ENCODE peak calls at places on chromosome 18, in eight cellular contexts. E, V, N, X, K, L, F and B are unnamed samples.

GRCh38 chr18:79523221-79523737 is 127.5 kb downstream of the NFATC1 start:
- DNase-seq in E (no peak), V (peak), N (no peak), X (peak), K (no peak), L (no peak), F (no peak), B (no peak)

GRCh38 chr18:68409585-68409984 is 305.3 kb downstream of the TMX3 start:
- DNase-seq in E (no peak), V (no peak), N (no peak), X (no peak), K (no peak), L (no peak), F (no peak), B (no peak)

GRCh38 chr18:71322201-71322600 is 1033.4 kb downstream of the SOCS6 start:
- DNase-seq in E (peak), V (no peak), N (no peak), X (no peak), K (no peak), L (no peak), F (no peak), B (no peak)

GRCh38 chr18:79374408-79375171 is 21.1 kb upstream of the NFATC1 start:
- DNase-seq in E (no peak), V (no peak), N (no peak), X (no peak), K (no peak), L (no peak), F (no peak), B (no peak)

GRCh38 chr18:33469699-33470098 is 29.2 kb upstream of the CCDC178 start:
- DNase-seq in E (peak), V (no peak), N (no peak), X (no peak), K (no peak), L (no peak), F (no peak), B (no peak)

GRCh38 chr18:46915800-46916550 is 1.3 kb downstream of the PIAS2 start:
- DNase-seq in E (no peak), V (no peak), N (no peak), X (no peak), K (peak), L (no peak), F (no peak), B (no peak)

GRCh38 chr18:3012306-3012919 is 531 bp downstream of the LPIN2 start:
- DNase-seq in E (peak), V (peak), N (no peak), X (peak), K (no peak), L (no peak), F (peak), B (peak)

GRCh38 chr18:2466978-2467377 is 104.3 kb downstream of the METTL4 start:
- DNase-seq in E (no peak), V (no peak), N (no peak), X (no peak), K (no peak), L (no peak), F (no peak), B (no peak)

GRCh38 chr18:45910405-45911023 is 56.6 kb downstream of the EPG5 start:
- DNase-seq in E (peak), V (no peak), N (peak), X (peak), K (peak), L (no peak), F (no peak), B (no peak)

GRCh38 chr18:46672062-46672970 is 15.3 kb upstream of the LOXHD1 start:
- DNase-seq in E (no peak), V (no peak), N (no peak), X (no peak), K (no peak), L (peak), F (no peak), B (no peak)

GRCh38 chr18:60075477-60075876 is 175.7 kb downstream of the PMAIP1 start:
- DNase-seq in E (no peak), V (no peak), N (no peak), X (no peak), K (no peak), L (no peak), F (no peak), B (peak)
- TF ChIP-seq CTCF in E (no peak), V (no peak), N (no peak), X (peak), K (no peak), L (no peak), F (no peak), B (no peak)

GRCh38 chr18:957829-958228 is 53.2 kb downstream of the ADCYAP1 start:
- DNase-seq in E (no peak), V (no peak), N (no peak), X (no peak), K (no peak), L (no peak), F (no peak), B (no peak)

GRCh38 chr18:959854-960253 is 55.2 kb downstream of the ADCYAP1 start:
- DNase-seq in E (no peak), V (no peak), N (no peak), X (no peak), K (peak), L (no peak), F (no peak), B (no peak)

GRCh38 chr18:963276-963675 is 58.6 kb downstream of the ADCYAP1 start:
- DNase-seq in E (no peak), V (no peak), N (no peak), X (no peak), K (no peak), L (no peak), F (no peak), B (no peak)

GRCh38 chr18:966095-967036 is 61.7 kb downstream of the ADCYAP1 start:
- DNase-seq in E (no peak), V (no peak), N (no peak), X (no peak), K (no peak), L (no peak), F (no peak), B (no peak)

GRCh38 chr18:961644-962355 is 57.1 kb downstream of the ADCYAP1 start:
- DNase-seq in E (peak), V (peak), N (peak), X (peak), K (peak), L (peak), F (no peak), B (no peak)
- H3K4me3 ChIP-seq in E (peak), V (peak), N (no peak), X (peak), K (peak), L (peak), F (peak), B (no peak)

GRCh38 chr18:21115519-21116411 is 4.2 kb upstream of the ROCK1 start:
- DNase-seq in E (peak), V (no peak), N (no peak), X (peak), K (peak), L (peak), F (no peak), B (no peak)
- TF ChIP-seq CTCF in E (peak), V (no peak), N (no peak), X (no peak), K (peak), L (no peak), F (no peak), B (no peak)

DNA sequence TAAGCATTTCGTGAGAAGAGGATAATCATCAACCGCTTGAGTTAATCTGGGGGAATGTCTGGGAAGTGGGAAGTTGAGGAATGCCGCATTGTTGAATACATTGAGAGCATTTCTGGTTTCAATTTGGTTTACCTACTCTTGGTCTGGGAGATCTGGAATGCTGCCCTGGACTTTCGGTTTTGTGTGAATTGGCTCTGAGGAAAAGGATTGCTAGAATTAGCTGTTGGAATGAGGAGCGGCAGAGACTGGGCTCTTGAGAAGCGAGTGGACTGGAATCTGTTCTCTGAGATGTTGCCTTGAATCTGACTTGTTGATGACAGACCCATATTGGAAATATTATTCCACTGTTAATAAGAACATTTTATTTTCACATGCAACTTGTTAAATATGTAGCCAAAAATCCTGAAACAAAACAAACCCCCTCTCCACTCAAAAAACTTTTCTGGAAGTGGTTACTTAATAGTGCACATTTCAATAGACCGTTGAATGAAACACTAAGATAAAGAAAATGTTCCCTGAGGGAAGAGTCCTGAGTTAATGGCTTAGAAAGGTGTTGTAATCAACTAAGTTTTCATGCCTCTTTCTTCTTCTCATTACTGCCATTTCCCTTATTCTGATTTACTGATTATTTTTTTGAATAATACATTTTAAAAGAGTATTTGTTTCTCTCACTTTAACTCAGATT is 50.8 kb downstream of the PTPRM start:
- DNase-seq in E (peak), V (no peak), N (no peak), X (no peak), K (peak), L (peak), F (peak), B (peak)
- H3K4me3 ChIP-seq in E (peak), V (no peak), N (no peak), X (no peak), K (peak), L (peak), F (no peak), B (no peak)

GRCh38 chr18:77299706-77300105 is 50.1 kb downstream of the GALR1 start:
- DNase-seq in E (no peak), V (no peak), N (no peak), X (no peak), K (no peak), L (no peak), F (no peak), B (no peak)

GRCh38 chr18:77305676-77306075 is 56.0 kb downstream of the GALR1 start:
- DNase-seq in E (no peak), V (no peak), N (no peak), X (no peak), K (no peak), L (no peak), F (no peak), B (no peak)

GRCh38 chr18:77308216-77308615 is 58.6 kb downstream of the GALR1 start:
- DNase-seq in E (no peak), V (no peak), N (no peak), X (no peak), K (no peak), L (no peak), F (no peak), B (no peak)

GRCh38 chr18:77300579-77300978 is 50.9 kb downstream of the GALR1 start:
- DNase-seq in E (no peak), V (no peak), N (no peak), X (no peak), K (no peak), L (no peak), F (no peak), B (peak)

DNA sequence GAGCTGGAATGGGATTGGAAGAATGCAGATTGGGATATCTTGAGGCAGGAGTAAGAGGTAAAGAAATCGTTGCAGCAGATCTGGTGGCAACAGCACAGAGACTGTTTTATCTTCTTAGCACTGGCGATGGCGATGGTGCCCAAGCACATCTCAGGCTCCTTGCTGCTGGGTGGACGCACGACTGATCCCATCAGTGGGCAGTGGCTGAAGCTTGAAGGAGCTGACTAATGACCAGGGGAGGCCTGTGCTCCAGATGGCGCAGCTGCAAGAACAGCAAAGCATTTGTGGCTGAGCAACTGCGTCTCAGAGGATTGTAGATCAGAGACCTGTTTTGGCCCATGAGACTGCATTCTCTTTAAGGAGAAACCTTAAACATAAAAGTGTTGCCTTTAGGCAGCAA is 54.6 kb downstream of the GALR1 start:
- DNase-seq in E (no peak), V (no peak), N (no peak), X (no peak), K (no peak), L (no peak), F (no peak), B (no peak)
- TF ChIP-seq CTCF in E (no peak), V (no peak), N (no peak), X (no peak), K (no peak), L (no peak), F (no peak), B (no peak)

GRCh38 chr18:10119991-10120390 is 206.2 kb downstream of the VAPA start:
- DNase-seq in E (no peak), V (no peak), N (no peak), X (no peak), K (no peak), L (no peak), F (no peak), B (no peak)
- H3K4me3 ChIP-seq in E (no peak), V (no peak), N (no peak), X (no peak), K (no peak), L (no peak), F (no peak), B (no peak)

DNA sequence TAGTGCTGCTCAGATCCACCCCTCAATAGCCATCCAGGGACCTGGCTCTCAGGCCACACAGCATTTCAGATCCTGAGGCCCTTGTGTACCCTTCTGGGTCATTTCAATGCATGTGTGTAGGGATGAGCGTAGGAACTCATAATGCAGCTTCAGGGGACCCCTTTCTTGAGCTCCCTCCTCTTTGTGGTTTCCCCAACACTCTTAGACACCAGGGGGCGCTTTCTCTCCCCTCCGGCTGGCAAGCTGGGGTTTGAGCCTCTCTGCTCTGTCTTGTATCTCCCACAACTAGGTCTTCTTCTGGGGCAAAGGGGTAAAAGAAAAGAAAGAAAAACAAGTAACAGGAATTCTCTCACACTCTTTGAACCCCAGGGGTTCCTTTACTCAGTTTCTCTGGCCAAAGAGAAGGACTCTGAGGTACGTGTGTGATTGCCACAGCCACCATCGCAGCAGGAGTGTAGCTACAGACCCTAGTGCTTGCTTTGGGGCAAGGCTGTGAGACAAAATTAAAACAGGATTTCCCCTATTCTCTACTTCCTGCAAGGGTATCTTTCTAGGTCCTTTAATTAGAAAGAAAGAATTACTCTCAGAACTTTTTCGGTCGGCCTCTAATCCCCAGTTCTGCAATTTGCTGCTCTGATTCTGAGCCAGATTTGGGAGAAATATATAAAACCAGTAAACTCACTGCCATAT is 38.0 kb downstream of the CABYR start:
- DNase-seq in E (peak), V (peak), N (peak), X (peak), K (peak), L (no peak), F (peak), B (peak)
- TF ChIP-seq CTCF in E (peak), V (peak), N (peak), X (peak), K (peak), L (peak), F (peak), B (peak)

DNA sequence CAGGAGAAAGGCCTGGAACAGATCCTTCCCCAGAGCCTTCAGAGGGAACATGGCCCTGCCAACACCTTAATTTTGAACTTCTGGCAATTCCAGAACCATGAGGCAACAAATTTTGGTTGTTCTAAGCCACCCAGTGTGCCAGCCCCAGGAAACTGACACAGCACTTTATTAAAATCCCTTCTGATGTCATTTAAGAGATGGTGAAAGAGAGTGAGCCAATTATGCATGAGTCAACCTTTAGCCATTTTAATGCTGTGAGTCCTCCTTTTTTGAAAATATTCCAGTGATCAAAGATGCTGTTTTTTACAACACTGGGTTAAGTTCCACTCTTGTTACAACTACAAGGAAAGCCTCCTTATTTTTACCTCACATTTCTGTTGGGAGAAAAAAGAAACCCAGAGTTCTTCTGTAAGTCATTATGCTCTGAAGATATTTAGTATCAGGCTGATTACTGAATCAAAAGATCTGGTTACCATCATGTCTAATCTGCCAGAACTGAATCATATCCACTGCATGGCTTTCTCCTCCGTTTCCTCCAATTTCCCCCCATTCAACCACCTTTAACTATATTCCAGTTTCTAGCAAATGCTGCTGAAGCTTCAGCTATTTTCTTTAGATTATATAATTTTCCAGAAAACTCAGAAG is 235.4 kb downstream of the TXNL1 start:
- DNase-seq in E (peak), V (no peak), N (no peak), X (no peak), K (peak), L (peak), F (no peak), B (no peak)
- H3K4me3 ChIP-seq in E (no peak), V (no peak), N (no peak), X (no peak), K (no peak), L (no peak), F (no peak), B (no peak)

DNA sequence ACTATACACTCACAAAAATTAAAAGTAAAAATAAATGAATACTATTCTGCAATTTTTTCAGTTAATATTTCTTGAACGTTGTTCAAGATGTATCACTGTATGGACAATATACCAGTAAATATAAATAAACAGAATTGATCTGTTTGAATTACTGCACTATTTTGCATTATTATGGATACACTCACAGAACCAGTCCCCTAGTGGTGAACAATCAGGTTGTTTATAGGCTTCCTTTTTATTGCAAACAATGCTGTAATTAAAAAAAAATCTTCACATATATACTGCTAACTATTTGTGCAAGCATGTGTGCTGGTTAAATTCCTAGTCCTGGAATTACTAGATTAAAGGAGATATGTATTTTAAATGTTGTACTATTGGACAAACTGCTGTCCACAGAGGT is 306.0 kb downstream of the FBXO15 start:
- DNase-seq in E (peak), V (no peak), N (no peak), X (no peak), K (no peak), L (no peak), F (no peak), B (no peak)
- TF ChIP-seq CTCF in E (peak), V (no peak), N (no peak), X (peak), K (peak), L (peak), F (no peak), B (no peak)